ENCODE peak calls at places on chromosomes 11 and 22, in eight cellular contexts. N is posterior cingulate gyrus; X is HEK293T; J is WERI-Rb-1; C is hepatocyte; I is stimulated activated naive B cell treated with anti-CD40 and anti-IgM and Interleukin-4, amounts not matched to agents 10 μg/mL and 1 μg/mL and 100 μg/mL, for 72 hours; K is dermis blood vessel endothelial cell; G is fibroblast of mammary gland. W is an unnamed sample.

GRCh38 chr11:44861829-44862545 is 88.7 kb downstream of the TP53I11 start:
- DNase-seq in N (no peak), J (peak; percentile 79), G (peak; percentile 97), X (peak; percentile 42), K (peak; percentile 94), C (peak; percentile 86), I (peak; percentile 86), W (peak; percentile 31)

GRCh38 chr11:63843042-63843441 is 4.1 kb downstream of the MARK2 start:
- DNase-seq in J (no peak), N (peak; percentile 35), I (no peak), X (no peak), G (no peak), K (no peak), C (peak; percentile 46), W (no peak)

GRCh38 chr22:43964314-43964857 is 9.1 kb downstream of the SAMM50 start:
- DNase-seq in C (no peak), X (no peak), N (no peak), I (no peak), J (no peak), G (no peak), K (no peak), W (no peak)

GRCh38 chr11:122656631-122657101 is 1.1 kb downstream of the UBASH3B start:
- DNase-seq in J (peak; percentile 9), I (peak; percentile 75), X (peak; percentile 29), N (peak; percentile 86), K (peak; percentile 52), G (peak; percentile 58), C (peak; percentile 42), W (peak; percentile 51)

GRCh38 chr11:123357353-123357989 is 72.6 kb upstream of the GRAMD1B start:
- DNase-seq in N (no peak), K (no peak), I (no peak), C (no peak), J (no peak), X (no peak), G (no peak), W (no peak)

GRCh38 chr22:20380486-20380885 is 13.5 kb upstream of the ZNF74 start:
- DNase-seq in K (no peak), C (no peak), J (no peak), I (no peak), N (no peak), G (no peak), X (no peak), W (no peak)

GRCh38 chr11:96794152-96794551 is 404.3 kb downstream of the JRKL start:
- DNase-seq in J (peak; percentile 9), I (no peak), G (no peak), X (peak; percentile 4), K (no peak), N (no peak), C (no peak), W (no peak)

GRCh38 chr11:40924915-40925314 is 534.5 kb downstream of the LRRC4C start:
- DNase-seq in X (no peak), J (no peak), N (no peak), I (no peak), C (peak; percentile 4), K (no peak), G (no peak), W (no peak)

GRCh38 chr11:103537904-103538502 is 428.8 kb downstream of the DYNC2H1 start:
- DNase-seq in G (peak; percentile 62), K (peak; percentile 69), I (no peak), X (no peak), N (no peak), J (peak; percentile 31), C (peak; percentile 37), W (peak; percentile 62)

GRCh38 chr11:116519499-116519898 is 253.3 kb downstream of the BUD13 start:
- DNase-seq in J (no peak), I (no peak), N (no peak), C (no peak), K (no peak), X (no peak), G (no peak), W (no peak)

GRCh38 chr22:48677621-48678020 is 1150.1 kb downstream of the BRD1 start:
- DNase-seq in C (no peak), X (no peak), J (no peak), I (no peak), K (no peak), G (no peak), N (peak; percentile 53), W (no peak)

W was measured in NCI-H524.